ENCODE peak calls at places on chromosomes 3 and 15, in nine cellular contexts. D, L, C, U, J, V, P, M and R are unnamed samples.

GRCh38 chr3:197224034-197224444 is 74.4 kb downstream of the DLG1 start:
- DNase-seq in D (peak), L (peak), C (peak), U (no peak), J (peak), V (peak), P (peak), M (peak), R (peak)

GRCh38 chr15:73985101-73985873 is 6.8 kb downstream of the STOML1 start:
- DNase-seq in D (no peak), L (peak), C (peak), U (no peak), J (no peak), V (no peak), P (no peak), M (no peak), R (no peak)

GRCh38 chr3:141294848-141295247 is 63.2 kb downstream of the PXYLP1 start:
- DNase-seq in D (peak), L (no peak), C (peak), U (no peak), J (peak), V (no peak), P (no peak), M (no peak), R (no peak)

GRCh38 chr3:188404124-188404523 is 250.2 kb downstream of the LPP start:
- DNase-seq in D (no peak), L (no peak), C (no peak), U (no peak), J (no peak), V (no peak), P (no peak), M (no peak), R (no peak)

GRCh38 chr3:131794766-131795381 is 239.9 kb downstream of the CPNE4 start:
- DNase-seq in D (peak), L (peak), C (peak), U (no peak), J (peak), V (peak), P (peak), M (peak), R (peak)

GRCh38 chr3:179027326-179027900 is 44.2 kb downstream of the ZMAT3 start:
- DNase-seq in D (no peak), L (no peak), C (peak), U (no peak), J (no peak), V (no peak), P (no peak), M (no peak), R (no peak)

GRCh38 chr3:45906681-45907220 is 20.4 kb downstream of the CCR9 start:
- DNase-seq in D (no peak), L (no peak), C (peak), U (no peak), J (peak), V (no peak), P (no peak), M (no peak), R (no peak)

GRCh38 chr15:95742836-95743235 is 587.7 kb upstream of the NR2F2 start:
- DNase-seq in D (no peak), L (no peak), C (no peak), U (no peak), J (no peak), V (no peak), P (no peak), M (no peak), R (no peak)

GRCh38 chr15:31399544-31400171 is 73.0 kb downstream of the KLF13 start:
- DNase-seq in D (no peak), L (no peak), C (peak), U (no peak), J (peak), V (peak), P (no peak), M (no peak), R (peak)

GRCh38 chr3:1269808-1270207 is 177.0 kb downstream of the CNTN6 start:
- DNase-seq in D (no peak), L (no peak), C (no peak), U (no peak), J (no peak), V (no peak), P (no peak), M (no peak), R (no peak)

GRCh38 chr3:194129581-194130133 is 6.3 kb upstream of the HES1 start:
- DNase-seq in D (no peak), L (no peak), C (no peak), U (no peak), J (no peak), V (no peak), P (no peak), M (no peak), R (no peak)

GRCh38 chr15:56273724-56274123 is 30.0 kb upstream of the RFX7 start:
- DNase-seq in D (no peak), L (no peak), C (no peak), U (no peak), J (no peak), V (no peak), P (no peak), M (no peak), R (no peak)

GRCh38 chr3:72515915-72516314 is 332.3 kb downstream of the SHQ1 start:
- DNase-seq in D (no peak), L (no peak), C (peak), U (no peak), J (no peak), V (no peak), P (no peak), M (no peak), R (no peak)

GRCh38 chr3:62546266-62546665 is 172.9 kb upstream of the FEZF2 start:
- DNase-seq in D (no peak), L (no peak), C (no peak), U (no peak), J (peak), V (no peak), P (no peak), M (no peak), R (no peak)

GRCh38 chr3:5058463-5058862 is 63.6 kb upstream of the ARL8B start:
- DNase-seq in D (no peak), L (peak), C (peak), U (no peak), J (no peak), V (no peak), P (no peak), M (no peak), R (no peak)

GRCh38 chr3:108983051-108983450 is 29.4 kb upstream of the GUCA1C start:
- DNase-seq in D (no peak), L (no peak), C (no peak), U (no peak), J (peak), V (no peak), P (no peak), M (no peak), R (no peak)

GRCh38 chr3:136984837-136985236 is 27.1 kb downstream of the IL20RB start:
- DNase-seq in D (peak), L (no peak), C (peak), U (no peak), J (no peak), V (no peak), P (no peak), M (no peak), R (no peak)

GRCh38 chr3:66554178-66554577 is 53.4 kb upstream of the LRIG1 start:
- DNase-seq in D (no peak), L (no peak), C (peak), U (no peak), J (peak), V (no peak), P (no peak), M (no peak), R (no peak)

GRCh38 chr15:100525894-100526512 is 2.7 kb downstream of the CERS3 start:
- DNase-seq in D (no peak), L (no peak), C (no peak), U (no peak), J (no peak), V (peak), P (no peak), M (no peak), R (no peak)

GRCh38 chr3:64329037-64329436 is 103.8 kb upstream of the PRICKLE2 start:
- DNase-seq in D (no peak), L (no peak), C (no peak), U (no peak), J (no peak), V (no peak), P (no peak), M (no peak), R (no peak)

GRCh38 chr3:118932822-118933558 is 101.7 kb downstream of the IGSF11 start:
- DNase-seq in D (no peak), L (no peak), C (no peak), U (no peak), J (no peak), V (no peak), P (no peak), M (no peak), R (no peak)

GRCh38 chr3:117600666-117601065 is 891.1 kb downstream of the TUSC7 start:
- DNase-seq in D (no peak), L (no peak), C (peak), U (no peak), J (peak), V (no peak), P (no peak), M (no peak), R (no peak)

GRCh38 chr15:41981373-41982132 is 9.2 kb upstream of the EHD4 start:
- DNase-seq in D (no peak), L (no peak), C (no peak), U (no peak), J (peak), V (no peak), P (no peak), M (no peak), R (no peak)

GRCh38 chr15:52056496-52056895 is 37.5 kb downstream of the MAPK6 start:
- DNase-seq in D (no peak), L (no peak), C (no peak), U (no peak), J (no peak), V (no peak), P (no peak), M (no peak), R (no peak)

GRCh38 chr3:50303038-50303815 is at the start of gene HYAL1:
- DNase-seq in D (no peak), L (no peak), C (no peak), U (no peak), J (no peak), V (no peak), P (no peak), M (no peak), R (no peak)

GRCh38 chr3:129606522-129607390 is at the start of gene PLXND1:
- DNase-seq in D (peak), L (no peak), C (peak), U (no peak), J (peak), V (peak), P (peak), M (no peak), R (peak)

GRCh38 chr3:51338632-51339031 is 46.5 kb upstream of the MANF start:
- DNase-seq in D (no peak), L (no peak), C (no peak), U (no peak), J (no peak), V (peak), P (no peak), M (no peak), R (no peak)

GRCh38 chr3:159850481-159850880 is 138.2 kb upstream of the IL12A start:
- DNase-seq in D (no peak), L (no peak), C (no peak), U (no peak), J (no peak), V (no peak), P (no peak), M (no peak), R (no peak)

GRCh38 chr3:64167346-64167745 is 57.9 kb downstream of the PRICKLE2 start:
- DNase-seq in D (no peak), L (no peak), C (no peak), U (no peak), J (no peak), V (no peak), P (no peak), M (no peak), R (no peak)

GRCh38 chr15:74062236-74062635 is 20.1 kb downstream of the GOLGA6A start:
- DNase-seq in D (no peak), L (no peak), C (no peak), U (no peak), J (no peak), V (no peak), P (no peak), M (no peak), R (no peak)

GRCh38 chr3:54567949-54568348 is 359.9 kb downstream of the LRTM1 start:
- DNase-seq in D (no peak), L (no peak), C (no peak), U (no peak), J (no peak), V (no peak), P (no peak), M (no peak), R (no peak)